ENCODE peak calls at places on chromosome 13, in eight cellular contexts. One of them, this sample, is unnamed.

GRCh38 chr13:110116072-110116487 is 190.9 kb downstream of the COL4A1 start:
- DNase-seq in GOT3: no peak
- DNase-seq in fibroblast of lung: peak
- DNase-seq in NCI-H460: peak
- DNase-seq in upper lobe of right lung: peak
- DNase-seq in T-helper 17 cell: peak
- DNase-seq in GM23248: peak
- DNase-seq in Peyer's patch: peak
- DNase-seq in this sample: peak

GRCh38 chr13:33032037-33032625 is 15.9 kb downstream of the KL start:
- DNase-seq in T-helper 17 cell: no peak
- DNase-seq in GOT3: no peak
- DNase-seq in fibroblast of lung: no peak
- DNase-seq in upper lobe of right lung: peak
- DNase-seq in GM23248: peak
- DNase-seq in NCI-H460: no peak
- DNase-seq in Peyer's patch: no peak
- DNase-seq in this sample: peak

GRCh38 chr13:33351324-33351723 is 65.8 kb upstream of the STARD13 start:
- DNase-seq in upper lobe of right lung: no peak
- DNase-seq in T-helper 17 cell: no peak
- DNase-seq in fibroblast of lung: peak
- DNase-seq in Peyer's patch: no peak
- DNase-seq in NCI-H460: no peak
- DNase-seq in GM23248: peak
- DNase-seq in GOT3: no peak
- DNase-seq in this sample: no peak

GRCh38 chr13:91203430-91203829 is 144.1 kb upstream of the MIR17HG start:
- DNase-seq in upper lobe of right lung: no peak
- DNase-seq in NCI-H460: no peak
- DNase-seq in Peyer's patch: no peak
- DNase-seq in GM23248: no peak
- DNase-seq in GOT3: no peak
- DNase-seq in fibroblast of lung: no peak
- DNase-seq in T-helper 17 cell: no peak
- DNase-seq in this sample: no peak

GRCh38 chr13:22009937-22010336 is 339.1 kb downstream of the FGF9 start:
- DNase-seq in NCI-H460: no peak
- DNase-seq in T-helper 17 cell: no peak
- DNase-seq in GOT3: no peak
- DNase-seq in upper lobe of right lung: no peak
- DNase-seq in GM23248: no peak
- DNase-seq in Peyer's patch: no peak
- DNase-seq in fibroblast of lung: no peak
- DNase-seq in this sample: no peak

GRCh38 chr13:32783067-32783466 is 196.8 kb downstream of the PDS5B start:
- DNase-seq in Peyer's patch: no peak
- DNase-seq in GM23248: peak
- DNase-seq in T-helper 17 cell: no peak
- DNase-seq in GOT3: no peak
- DNase-seq in NCI-H460: no peak
- DNase-seq in upper lobe of right lung: no peak
- DNase-seq in fibroblast of lung: peak
- DNase-seq in this sample: no peak

GRCh38 chr13:99429670-99430069 is 71.6 kb upstream of the TM9SF2 start:
- DNase-seq in T-helper 17 cell: no peak
- DNase-seq in NCI-H460: no peak
- DNase-seq in Peyer's patch: no peak
- DNase-seq in GOT3: no peak
- DNase-seq in upper lobe of right lung: no peak
- DNase-seq in fibroblast of lung: no peak
- DNase-seq in GM23248: no peak
- DNase-seq in this sample: no peak

GRCh38 chr13:27079421-27079958 is 92.1 kb downstream of the USP12 start:
- DNase-seq in NCI-H460: no peak
- DNase-seq in GM23248: peak
- DNase-seq in Peyer's patch: no peak
- DNase-seq in GOT3: no peak
- DNase-seq in upper lobe of right lung: no peak
- DNase-seq in fibroblast of lung: peak
- DNase-seq in T-helper 17 cell: no peak
- DNase-seq in this sample: no peak

GRCh38 chr13:93535256-93535655 is 308.6 kb downstream of the GPC6 start:
- DNase-seq in GOT3: no peak
- DNase-seq in Peyer's patch: no peak
- DNase-seq in NCI-H460: no peak
- DNase-seq in GM23248: peak
- DNase-seq in fibroblast of lung: peak
- DNase-seq in upper lobe of right lung: no peak
- DNase-seq in T-helper 17 cell: no peak
- DNase-seq in this sample: no peak

GRCh38 chr13:113877149-113877990 is 13.5 kb upstream of the GAS6 start:
- DNase-seq in upper lobe of right lung: no peak
- DNase-seq in Peyer's patch: no peak
- DNase-seq in NCI-H460: no peak
- DNase-seq in fibroblast of lung: no peak
- DNase-seq in GM23248: no peak
- DNase-seq in GOT3: no peak
- DNase-seq in T-helper 17 cell: no peak
- DNase-seq in this sample: no peak

GRCh38 chr13:72255908-72256307 is 388.9 kb upstream of the DACH1 start:
- DNase-seq in Peyer's patch: no peak
- DNase-seq in fibroblast of lung: peak
- DNase-seq in NCI-H460: peak
- DNase-seq in GM23248: no peak
- DNase-seq in GOT3: no peak
- DNase-seq in T-helper 17 cell: no peak
- DNase-seq in upper lobe of right lung: no peak
- DNase-seq in this sample: peak

GRCh38 chr13:109166807-109167206 is 537.4 kb downstream of the MYO16 start:
- DNase-seq in upper lobe of right lung: no peak
- DNase-seq in T-helper 17 cell: no peak
- DNase-seq in NCI-H460: no peak
- DNase-seq in fibroblast of lung: peak
- DNase-seq in Peyer's patch: no peak
- DNase-seq in GM23248: no peak
- DNase-seq in GOT3: no peak
- DNase-seq in this sample: no peak

GRCh38 chr13:75375329-75375728 is 106.6 kb downstream of the TBC1D4 start:
- DNase-seq in Peyer's patch: no peak
- DNase-seq in NCI-H460: no peak
- DNase-seq in GM23248: no peak
- DNase-seq in fibroblast of lung: no peak
- DNase-seq in T-helper 17 cell: no peak
- DNase-seq in GOT3: no peak
- DNase-seq in upper lobe of right lung: no peak
- DNase-seq in this sample: no peak

This sample was measured in left colon.